ENCODE peak calls at places on chromosome 5, in eight cellular contexts. One of them, this sample, is unnamed.

GRCh38 chr5:126871441-126871840 is 94.5 kb downstream of the LMNB1 start:
- DNase-seq in lower leg skin: no peak
- DNase-seq in ovary: no peak
- DNase-seq in stomach: no peak
- DNase-seq in upper lobe of left lung: no peak
- DNase-seq in esophagus squamous epithelium: no peak
- DNase-seq in IMR-90: no peak
- DNase-seq in A549: no peak
- DNase-seq in this sample: no peak

GRCh38 chr5:4905674-4906528 is 234.2 kb upstream of the ADAMTS16 start:
- DNase-seq in lower leg skin: no peak
- DNase-seq in ovary: peak
- DNase-seq in stomach: no peak
- DNase-seq in upper lobe of left lung: no peak
- DNase-seq in esophagus squamous epithelium: no peak
- DNase-seq in IMR-90: no peak
- DNase-seq in A549: no peak
- DNase-seq in this sample: peak

GRCh38 chr5:51242453-51242852 is 140.8 kb upstream of the ISL1 start:
- DNase-seq in lower leg skin: no peak
- DNase-seq in ovary: no peak
- DNase-seq in stomach: no peak
- DNase-seq in upper lobe of left lung: no peak
- DNase-seq in esophagus squamous epithelium: no peak
- DNase-seq in IMR-90: no peak
- DNase-seq in A549: no peak
- DNase-seq in this sample: no peak

GRCh38 chr5:82676663-82677062 is 398.5 kb upstream of the RPS23 start:
- DNase-seq in lower leg skin: no peak
- DNase-seq in ovary: no peak
- DNase-seq in stomach: no peak
- DNase-seq in upper lobe of left lung: no peak
- DNase-seq in esophagus squamous epithelium: no peak
- DNase-seq in IMR-90: no peak
- DNase-seq in A549: no peak
- DNase-seq in this sample: no peak

GRCh38 chr5:54360925-54361662 is 50.7 kb upstream of the ARL15 start:
- DNase-seq in lower leg skin: no peak
- DNase-seq in ovary: no peak
- DNase-seq in stomach: no peak
- DNase-seq in upper lobe of left lung: no peak
- DNase-seq in esophagus squamous epithelium: no peak
- DNase-seq in IMR-90: peak
- DNase-seq in A549: no peak
- DNase-seq in this sample: no peak

GRCh38 chr5:153147891-153148623 is 342.4 kb upstream of the GRIA1 start:
- DNase-seq in lower leg skin: no peak
- DNase-seq in ovary: no peak
- DNase-seq in stomach: no peak
- DNase-seq in upper lobe of left lung: no peak
- DNase-seq in esophagus squamous epithelium: no peak
- DNase-seq in IMR-90: no peak
- DNase-seq in A549: no peak
- DNase-seq in this sample: no peak

GRCh38 chr5:179308563-179309382 is 36.5 kb downstream of the ADAMTS2 start:
- DNase-seq in lower leg skin: no peak
- DNase-seq in ovary: no peak
- DNase-seq in stomach: no peak
- DNase-seq in upper lobe of left lung: no peak
- DNase-seq in esophagus squamous epithelium: no peak
- DNase-seq in IMR-90: no peak
- DNase-seq in A549: no peak
- DNase-seq in this sample: no peak

GRCh38 chr5:136066705-136067271 is 38.0 kb downstream of the TGFBI start:
- DNase-seq in lower leg skin: peak
- DNase-seq in ovary: peak
- DNase-seq in stomach: no peak
- DNase-seq in upper lobe of left lung: no peak
- DNase-seq in esophagus squamous epithelium: no peak
- DNase-seq in IMR-90: peak
- DNase-seq in A549: no peak
- DNase-seq in this sample: no peak

GRCh38 chr5:115549154-115549553 is 4.6 kb upstream of the FEM1C start:
- DNase-seq in lower leg skin: no peak
- DNase-seq in ovary: no peak
- DNase-seq in stomach: no peak
- DNase-seq in upper lobe of left lung: no peak
- DNase-seq in esophagus squamous epithelium: no peak
- DNase-seq in IMR-90: peak
- DNase-seq in A549: no peak
- DNase-seq in this sample: no peak

GRCh38 chr5:157520911-157521703 is 54.5 kb downstream of the ADAM19 start:
- DNase-seq in lower leg skin: peak
- DNase-seq in ovary: no peak
- DNase-seq in stomach: no peak
- DNase-seq in upper lobe of left lung: no peak
- DNase-seq in esophagus squamous epithelium: no peak
- DNase-seq in IMR-90: peak
- DNase-seq in A549: peak
- DNase-seq in this sample: peak

GRCh38 chr5:43203373-43203772 is 11.3 kb downstream of the NIM1K start:
- DNase-seq in lower leg skin: no peak
- DNase-seq in ovary: no peak
- DNase-seq in stomach: peak
- DNase-seq in upper lobe of left lung: no peak
- DNase-seq in esophagus squamous epithelium: no peak
- DNase-seq in IMR-90: peak
- DNase-seq in A549: no peak
- DNase-seq in this sample: no peak

GRCh38 chr5:95958308-95959014 is 3.2 kb downstream of the ELL2 start:
- DNase-seq in lower leg skin: no peak
- DNase-seq in ovary: no peak
- DNase-seq in stomach: peak
- DNase-seq in upper lobe of left lung: no peak
- DNase-seq in esophagus squamous epithelium: no peak
- DNase-seq in IMR-90: peak
- DNase-seq in A549: no peak
- DNase-seq in this sample: peak

GRCh38 chr5:127029513-127030258 is 672 bp downstream of the MARCHF3 start:
- DNase-seq in lower leg skin: peak
- DNase-seq in ovary: peak
- DNase-seq in stomach: peak
- DNase-seq in upper lobe of left lung: peak
- DNase-seq in esophagus squamous epithelium: no peak
- DNase-seq in IMR-90: peak
- DNase-seq in A549: peak
- DNase-seq in this sample: peak

GRCh38 chr5:154858972-154859950 is 834 bp downstream of the CNOT8 start:
- DNase-seq in lower leg skin: no peak
- DNase-seq in ovary: no peak
- DNase-seq in stomach: no peak
- DNase-seq in upper lobe of left lung: no peak
- DNase-seq in esophagus squamous epithelium: no peak
- DNase-seq in IMR-90: no peak
- DNase-seq in A549: no peak
- DNase-seq in this sample: no peak

GRCh38 chr5:180126716-180127681 is 55.4 kb upstream of the RNF130 start:
- DNase-seq in lower leg skin: peak
- DNase-seq in ovary: no peak
- DNase-seq in stomach: peak
- DNase-seq in upper lobe of left lung: peak
- DNase-seq in esophagus squamous epithelium: no peak
- DNase-seq in IMR-90: no peak
- DNase-seq in A549: peak
- DNase-seq in this sample: no peak

GRCh38 chr5:40762716-40763115 is 7.0 kb upstream of the TTC33 start:
- DNase-seq in lower leg skin: no peak
- DNase-seq in ovary: no peak
- DNase-seq in stomach: no peak
- DNase-seq in upper lobe of left lung: no peak
- DNase-seq in esophagus squamous epithelium: no peak
- DNase-seq in IMR-90: peak
- DNase-seq in A549: no peak
- DNase-seq in this sample: no peak

GRCh38 chr5:30736642-30737041 is 456.8 kb upstream of the CDH6 start:
- DNase-seq in lower leg skin: no peak
- DNase-seq in ovary: no peak
- DNase-seq in stomach: no peak
- DNase-seq in upper lobe of left lung: no peak
- DNase-seq in esophagus squamous epithelium: no peak
- DNase-seq in IMR-90: peak
- DNase-seq in A549: no peak
- DNase-seq in this sample: no peak

GRCh38 chr5:44300551-44300950 is 88.7 kb downstream of the FGF10 start:
- DNase-seq in lower leg skin: no peak
- DNase-seq in ovary: no peak
- DNase-seq in stomach: no peak
- DNase-seq in upper lobe of left lung: no peak
- DNase-seq in esophagus squamous epithelium: no peak
- DNase-seq in IMR-90: no peak
- DNase-seq in A549: no peak
- DNase-seq in this sample: no peak
- TF ChIP-seq POLR2A in lower leg skin: no peak
- TF ChIP-seq POLR2A in ovary: no peak
- TF ChIP-seq POLR2A in stomach: no peak
- TF ChIP-seq POLR2A in upper lobe of left lung: no peak
- TF ChIP-seq POLR2A in esophagus squamous epithelium: no peak
- TF ChIP-seq POLR2A in IMR-90: no peak
- TF ChIP-seq POLR2A in A549: no peak
- TF ChIP-seq POLR2A in this sample: no peak

GRCh38 chr5:141845371-141845821 is 32.8 kb downstream of the PCDH1 start:
- DNase-seq in lower leg skin: no peak
- DNase-seq in ovary: no peak
- DNase-seq in stomach: no peak
- DNase-seq in upper lobe of left lung: no peak
- DNase-seq in esophagus squamous epithelium: no peak
- DNase-seq in IMR-90: no peak
- DNase-seq in A549: no peak
- DNase-seq in this sample: no peak
- TF ChIP-seq CTCF in lower leg skin: no peak
- TF ChIP-seq CTCF in ovary: no peak
- TF ChIP-seq CTCF in stomach: no peak
- TF ChIP-seq CTCF in upper lobe of left lung: no peak
- TF ChIP-seq CTCF in esophagus squamous epithelium: no peak
- TF ChIP-seq CTCF in IMR-90: no peak
- TF ChIP-seq CTCF in A549: no peak
- TF ChIP-seq CTCF in this sample: no peak

GRCh38 chr5:444226-444625 is 1.2 kb downstream of the EXOC3 start:
- DNase-seq in lower leg skin: no peak
- DNase-seq in ovary: no peak
- DNase-seq in stomach: no peak
- DNase-seq in upper lobe of left lung: no peak
- DNase-seq in esophagus squamous epithelium: no peak
- DNase-seq in IMR-90: no peak
- DNase-seq in A549: no peak
- DNase-seq in this sample: peak

GRCh38 chr5:445591-445990 is 2.6 kb downstream of the EXOC3 start:
- DNase-seq in lower leg skin: peak
- DNase-seq in ovary: no peak
- DNase-seq in stomach: no peak
- DNase-seq in upper lobe of left lung: no peak
- DNase-seq in esophagus squamous epithelium: no peak
- DNase-seq in IMR-90: no peak
- DNase-seq in A549: no peak
- DNase-seq in this sample: no peak

GRCh38 chr5:442335-443238 is at the start of gene EXOC3:
- DNase-seq in lower leg skin: peak
- DNase-seq in ovary: peak
- DNase-seq in stomach: peak
- DNase-seq in upper lobe of left lung: peak
- DNase-seq in esophagus squamous epithelium: no peak
- DNase-seq in IMR-90: peak
- DNase-seq in A549: peak
- DNase-seq in this sample: peak

GRCh38 chr5:441996-442334 is 1.0 kb upstream of the EXOC3 start:
- DNase-seq in lower leg skin: no peak
- DNase-seq in ovary: peak
- DNase-seq in stomach: no peak
- DNase-seq in upper lobe of left lung: peak
- DNase-seq in esophagus squamous epithelium: no peak
- DNase-seq in IMR-90: no peak
- DNase-seq in A549: no peak
- DNase-seq in this sample: no peak

DNA sequence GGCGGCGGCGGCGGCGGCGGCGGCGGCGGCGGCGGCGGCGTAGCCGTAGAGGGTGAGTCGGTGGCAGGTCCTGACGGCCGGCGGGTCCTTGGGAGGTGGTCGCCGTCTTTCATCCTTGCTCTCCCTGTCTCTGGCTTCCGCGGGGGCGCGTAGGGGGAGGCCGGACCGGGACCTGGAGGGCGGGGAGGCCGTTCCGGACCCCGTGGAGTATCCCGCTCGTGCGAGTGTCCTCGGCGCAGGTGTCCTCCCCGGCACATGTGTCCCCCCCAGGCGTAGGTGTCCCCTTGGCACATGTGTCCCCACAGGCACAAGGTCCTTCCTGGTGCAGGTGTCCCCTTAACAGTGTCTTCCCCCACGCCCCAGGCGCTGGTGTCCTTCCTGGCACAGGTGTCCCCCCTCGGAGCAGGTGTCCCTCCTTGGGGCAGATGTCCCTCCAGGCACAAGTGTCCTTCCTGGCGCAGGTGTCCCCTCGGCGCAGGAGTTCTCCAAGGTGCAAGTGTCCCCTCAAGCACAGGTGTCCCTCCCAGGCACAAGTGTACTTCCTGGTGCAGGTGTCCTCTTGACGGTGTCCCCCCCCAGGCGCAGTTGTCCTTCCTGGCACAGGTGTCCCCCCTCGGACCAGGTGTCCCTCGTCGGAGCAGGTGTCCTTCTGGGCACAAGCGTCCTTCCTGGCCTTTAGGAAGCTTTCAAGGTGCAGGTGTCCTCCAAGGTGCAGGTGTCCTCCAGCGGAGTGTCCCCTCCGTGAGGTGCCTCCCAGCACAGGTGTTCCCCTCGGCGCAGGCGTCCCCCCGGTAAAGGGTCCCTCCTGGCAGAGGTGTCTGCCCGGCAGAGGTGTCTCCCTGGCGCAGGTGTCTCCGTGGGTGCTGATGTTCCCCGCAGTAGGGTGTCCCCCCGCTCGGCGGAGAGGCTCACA is 519 bp downstream of the EXOC3 start:
- DNase-seq in lower leg skin: peak
- DNase-seq in ovary: no peak
- DNase-seq in stomach: no peak
- DNase-seq in upper lobe of left lung: peak
- DNase-seq in esophagus squamous epithelium: no peak
- DNase-seq in IMR-90: no peak
- DNase-seq in A549: peak
- DNase-seq in this sample: peak
- TF ChIP-seq POLR2A in lower leg skin: no peak
- TF ChIP-seq POLR2A in ovary: no peak
- TF ChIP-seq POLR2A in stomach: no peak
- TF ChIP-seq POLR2A in upper lobe of left lung: no peak
- TF ChIP-seq POLR2A in esophagus squamous epithelium: no peak
- TF ChIP-seq POLR2A in IMR-90: no peak
- TF ChIP-seq POLR2A in A549: no peak
- TF ChIP-seq POLR2A in this sample: no peak

DNA sequence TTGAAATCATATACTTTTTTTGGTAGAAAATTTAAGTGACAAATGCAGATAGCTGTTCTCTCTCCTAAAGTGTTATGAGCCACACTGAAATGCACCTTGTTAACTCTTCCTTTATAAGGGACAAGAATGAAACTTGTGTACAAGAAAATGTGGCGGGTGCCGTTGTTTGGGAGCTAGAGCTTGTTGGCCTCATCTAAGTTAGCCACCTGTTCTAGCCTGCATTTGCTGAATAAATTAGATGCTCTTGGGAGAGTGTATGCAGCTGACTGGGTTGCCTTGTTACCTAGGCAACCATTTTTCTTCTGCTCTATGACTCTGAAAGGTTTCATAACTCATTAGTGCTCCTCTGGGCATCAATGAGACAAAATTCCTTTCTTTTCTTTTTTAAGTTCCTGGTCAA is 174.3 kb downstream of the TAF11L14 start:
- DNase-seq in lower leg skin: no peak
- DNase-seq in ovary: no peak
- DNase-seq in stomach: no peak
- DNase-seq in upper lobe of left lung: no peak
- DNase-seq in esophagus squamous epithelium: no peak
- DNase-seq in IMR-90: no peak
- DNase-seq in A549: no peak
- DNase-seq in this sample: no peak
- TF ChIP-seq CTCF in lower leg skin: no peak
- TF ChIP-seq CTCF in ovary: no peak
- TF ChIP-seq CTCF in stomach: no peak
- TF ChIP-seq CTCF in upper lobe of left lung: no peak
- TF ChIP-seq CTCF in esophagus squamous epithelium: no peak
- TF ChIP-seq CTCF in IMR-90: no peak
- TF ChIP-seq CTCF in A549: no peak
- TF ChIP-seq CTCF in this sample: no peak